ENCODE peak calls at places on chromosomes 3 and 15, in ten cellular contexts. R is A549, V is GM20000, Q is thoracic aorta, J is cardiac fibroblast, F is foreskin fibroblast, A is neural crest cell, K is right lobe of liver, E is HCT116, C is hepatocyte. S is an unnamed sample.

GRCh38 chr3:136197159-136197715 is 1.1 kb upstream of the MSL2 start:
- DNase-seq in R (no peak), V (no peak), Q (no peak), J (no peak), F (no peak), A (no peak), K (no peak), E (no peak), C (no peak), S (no peak)

GRCh38 chr3:61080737-61081445 is 170.4 kb downstream of the FHIT start:
- DNase-seq in R (no peak), V (no peak), Q (no peak), J (no peak), F (no peak), A (no peak), K (no peak), E (no peak), C (no peak), S (no peak)

GRCh38 chr3:173043757-173044156 is 97.3 kb downstream of the SPATA16 start:
- DNase-seq in R (no peak), V (no peak), Q (no peak), J (no peak), F (no peak), A (no peak), K (no peak), E (no peak), C (no peak), S (no peak)

GRCh38 chr3:125643127-125643526 is 47.8 kb upstream of the OSBPL11 start:
- DNase-seq in R (no peak), V (no peak), Q (no peak), J (no peak), F (no peak), A (no peak), K (no peak), E (no peak), C (no peak), S (no peak)

GRCh38 chr3:169466990-169467389 is 196.5 kb downstream of the MECOM start:
- DNase-seq in R (no peak), V (no peak), Q (no peak), J (no peak), F (no peak), A (no peak), K (no peak), E (no peak), C (no peak), S (no peak)

GRCh38 chr15:25171111-25171811 is 216.5 kb downstream of the SNRPN start:
- DNase-seq in R (no peak), V (no peak), Q (no peak), J (no peak), F (no peak), A (no peak), K (peak), E (no peak), C (peak), S (peak)

GRCh38 chr15:96037584-96037983 is 292.9 kb upstream of the NR2F2 start:
- DNase-seq in R (no peak), V (no peak), Q (no peak), J (no peak), F (no peak), A (no peak), K (no peak), E (no peak), C (no peak), S (no peak)

GRCh38 chr3:196790636-196791035 is 51.0 kb downstream of the PAK2 start:
- DNase-seq in R (no peak), V (no peak), Q (no peak), J (no peak), F (no peak), A (no peak), K (no peak), E (no peak), C (no peak), S (no peak)

GRCh38 chr3:24156466-24156865 is 211.4 kb downstream of the NR1D2 start:
- DNase-seq in R (peak), V (no peak), Q (no peak), J (peak), F (peak), A (no peak), K (no peak), E (peak), C (no peak), S (no peak)

GRCh38 chr15:58931985-58932384 is 1.5 kb downstream of the SLTM start:
- DNase-seq in R (peak), V (peak), Q (no peak), J (peak), F (peak), A (no peak), K (no peak), E (no peak), C (peak), S (no peak)

GRCh38 chr15:100141304-100142080 is 200.3 kb downstream of the ADAMTS17 start:
- DNase-seq in R (no peak), V (no peak), Q (no peak), J (no peak), F (no peak), A (no peak), K (no peak), E (no peak), C (no peak), S (no peak)

GRCh38 chr15:64837502-64837901 is 4.2 kb upstream of the PLEKHO2 start:
- DNase-seq in R (no peak), V (no peak), Q (no peak), J (no peak), F (no peak), A (no peak), K (no peak), E (no peak), C (no peak), S (no peak)

GRCh38 chr3:48399387-48400172 is 27.6 kb downstream of the FBXW12 start:
- DNase-seq in R (no peak), V (peak), Q (no peak), J (no peak), F (no peak), A (no peak), K (no peak), E (no peak), C (peak), S (no peak)

GRCh38 chr15:51917493-51917892 is 54.1 kb downstream of the LEO1 start:
- DNase-seq in R (peak), V (no peak), Q (no peak), J (peak), F (no peak), A (no peak), K (no peak), E (peak), C (peak), S (peak)

GRCh38 chr3:36679384-36680200 is 84.8 kb downstream of the DCLK3 start:
- DNase-seq in R (peak), V (no peak), Q (no peak), J (peak), F (peak), A (no peak), K (no peak), E (peak), C (no peak), S (no peak)

GRCh38 chr3:155202626-155203025 is 90.9 kb downstream of the STRIT1 start:
- DNase-seq in R (no peak), V (no peak), Q (no peak), J (peak), F (peak), A (no peak), K (no peak), E (no peak), C (no peak), S (no peak)

GRCh38 chr3:182389041-182389815 is 404.1 kb upstream of the ATP11B start:
- DNase-seq in R (no peak), V (no peak), Q (no peak), J (no peak), F (no peak), A (no peak), K (no peak), E (peak), C (peak), S (no peak)

GRCh38 chr3:118550122-118550521 is 484.5 kb downstream of the IGSF11 start:
- DNase-seq in R (no peak), V (no peak), Q (no peak), J (no peak), F (no peak), A (no peak), K (no peak), E (no peak), C (no peak), S (peak)

GRCh38 chr15:63971427-63971805 is 74.9 kb downstream of the DAPK2 start:
- DNase-seq in R (no peak), V (peak), Q (no peak), J (no peak), F (no peak), A (no peak), K (no peak), E (no peak), C (no peak), S (no peak)

GRCh38 chr3:188734395-188734794 is 437.4 kb upstream of the TPRG1 start:
- DNase-seq in R (no peak), V (no peak), Q (no peak), J (no peak), F (no peak), A (no peak), K (no peak), E (no peak), C (no peak), S (no peak)

GRCh38 chr3:26847675-26848074 is 225.1 kb downstream of the LRRC3B start:
- DNase-seq in R (no peak), V (no peak), Q (no peak), J (no peak), F (no peak), A (no peak), K (no peak), E (no peak), C (no peak), S (no peak)

GRCh38 chr15:65245096-65245849 is 34.0 kb upstream of the CILP start:
- DNase-seq in R (no peak), V (no peak), Q (no peak), J (peak), F (peak), A (no peak), K (no peak), E (no peak), C (peak), S (no peak)

GRCh38 chr15:73346735-73347312 is 21.9 kb downstream of the HCN4 start:
- DNase-seq in R (peak), V (peak), Q (no peak), J (peak), F (peak), A (peak), K (peak), E (peak), C (peak), S (peak)

GRCh38 chr3:10350324-10350985 is 29.5 kb upstream of the SEC13 start:
- DNase-seq in R (no peak), V (no peak), Q (no peak), J (no peak), F (no peak), A (no peak), K (peak), E (no peak), C (no peak), S (no peak)

GRCh38 chr3:120461416-120461815 is 10.6 kb upstream of the FSTL1 start:
- DNase-seq in R (no peak), V (no peak), Q (no peak), J (peak), F (no peak), A (no peak), K (no peak), E (no peak), C (no peak), S (no peak)

GRCh38 chr3:115148142-115148790 is 1.2 kb upstream of the ZBTB20 start:
- DNase-seq in R (peak), V (no peak), Q (no peak), J (no peak), F (peak), A (no peak), K (no peak), E (no peak), C (no peak), S (no peak)

GRCh38 chr15:32818758-32819405 is 101.1 kb downstream of the GREM1 start:
- DNase-seq in R (no peak), V (no peak), Q (no peak), J (peak), F (no peak), A (no peak), K (no peak), E (no peak), C (peak), S (no peak)

GRCh38 chr3:32951410-32951811 is at the start of gene CCR4:
- DNase-seq in R (no peak), V (no peak), Q (no peak), J (peak), F (no peak), A (no peak), K (no peak), E (no peak), C (no peak), S (no peak)

GRCh38 chr3:152147748-152148147 is 121.0 kb upstream of the MBNL1 start:
- DNase-seq in R (no peak), V (peak), Q (no peak), J (no peak), F (no peak), A (no peak), K (no peak), E (no peak), C (no peak), S (no peak)

GRCh38 chr15:51121118-51121517 is 26.4 kb upstream of the TNFAIP8L3 start:
- DNase-seq in R (peak), V (no peak), Q (peak), J (peak), F (peak), A (no peak), K (no peak), E (peak), C (peak), S (no peak)

GRCh38 chr3:140597364-140597763 is 80.5 kb upstream of the TRIM42 start:
- DNase-seq in R (no peak), V (no peak), Q (no peak), J (no peak), F (no peak), A (no peak), K (no peak), E (no peak), C (no peak), S (no peak)

GRCh38 chr15:100705065-100705464 is 102.7 kb downstream of the ASB7 start:
- DNase-seq in R (no peak), V (no peak), Q (no peak), J (no peak), F (no peak), A (no peak), K (no peak), E (no peak), C (no peak), S (no peak)

GRCh38 chr3:136239094-136239493 is 11.0 kb upstream of the PCCB start:
- DNase-seq in R (no peak), V (no peak), Q (no peak), J (no peak), F (no peak), A (no peak), K (no peak), E (no peak), C (no peak), S (no peak)

GRCh38 chr3:14757153-14757700 is 61.5 kb upstream of the FGD5 start:
- DNase-seq in R (no peak), V (no peak), Q (no peak), J (no peak), F (no peak), A (no peak), K (no peak), E (no peak), C (no peak), S (no peak)

GRCh38 chr15:90184786-90185704 is 16.1 kb upstream of the SEMA4B start:
- DNase-seq in R (peak), V (peak), Q (no peak), J (peak), F (peak), A (peak), K (peak), E (no peak), C (peak), S (peak)

GRCh38 chr3:137263982-137264777 is 306.4 kb downstream of the IL20RB start:
- DNase-seq in R (no peak), V (no peak), Q (no peak), J (no peak), F (no peak), A (no peak), K (no peak), E (no peak), C (peak), S (no peak)

GRCh38 chr15:51312132-51312531 is 26.3 kb downstream of the CYP19A1 start:
- DNase-seq in R (no peak), V (no peak), Q (no peak), J (peak), F (peak), A (no peak), K (no peak), E (no peak), C (peak), S (no peak)

GRCh38 chr3:196989721-196990262 is 21.2 kb upstream of the PIGZ start:
- DNase-seq in R (no peak), V (no peak), Q (no peak), J (no peak), F (no peak), A (no peak), K (peak), E (no peak), C (no peak), S (no peak)

GRCh38 chr15:39573844-39574243 is 7.0 kb upstream of the THBS1 start:
- DNase-seq in R (no peak), V (no peak), Q (no peak), J (no peak), F (no peak), A (no peak), K (no peak), E (no peak), C (no peak), S (no peak)
- TF ChIP-seq CTCF in R (no peak), V (no peak), Q (no peak), J (no peak), F (no peak), A (no peak), K (no peak), E (no peak), C (no peak), S (no peak)

GRCh38 chr15:29568840-29569532 is 253.3 kb downstream of the TJP1 start:
- DNase-seq in R (peak), V (no peak), Q (no peak), J (peak), F (no peak), A (no peak), K (no peak), E (peak), C (peak), S (peak)
- TF ChIP-seq CTCF in R (peak), V (no peak), Q (no peak), J (no peak), F (no peak), A (peak), K (no peak), E (peak), C (peak), S (no peak)

DNA sequence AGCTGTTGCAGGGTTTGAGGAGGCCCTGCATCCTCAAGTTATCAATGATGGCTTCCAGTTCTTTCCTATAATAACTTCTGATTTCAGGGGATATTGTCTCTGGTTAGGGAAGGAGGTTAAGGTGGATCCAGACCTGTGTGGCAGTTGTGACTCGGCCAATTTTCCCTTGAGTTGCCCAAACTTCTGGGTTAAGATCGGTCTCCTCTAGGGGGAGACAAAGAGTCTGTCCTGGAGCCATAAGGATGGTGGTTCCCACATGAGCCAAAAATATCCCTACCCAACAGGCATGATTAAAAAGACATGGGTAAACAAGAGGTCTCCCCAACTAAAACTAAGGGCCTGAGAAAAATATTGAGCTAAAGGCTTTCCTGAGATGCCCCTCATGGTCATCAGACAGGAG is 227.5 kb upstream of the MDFIC2 start:
- DNase-seq in R (peak), V (no peak), Q (no peak), J (peak), F (no peak), A (no peak), K (no peak), E (no peak), C (no peak), S (no peak)
- TF ChIP-seq CTCF in R (no peak), V (no peak), Q (no peak), J (no peak), F (no peak), A (peak), K (no peak), E (peak), C (no peak), S (no peak)

GRCh38 chr3:49428697-49429100 is 425 bp downstream of the NICN1 start:
- DNase-seq in R (no peak), V (no peak), Q (no peak), J (no peak), F (no peak), A (no peak), K (no peak), E (no peak), C (no peak), S (no peak)
- TF ChIP-seq CTCF in R (no peak), V (no peak), Q (no peak), J (no peak), F (no peak), A (peak), K (no peak), E (no peak), C (no peak), S (no peak)

DNA sequence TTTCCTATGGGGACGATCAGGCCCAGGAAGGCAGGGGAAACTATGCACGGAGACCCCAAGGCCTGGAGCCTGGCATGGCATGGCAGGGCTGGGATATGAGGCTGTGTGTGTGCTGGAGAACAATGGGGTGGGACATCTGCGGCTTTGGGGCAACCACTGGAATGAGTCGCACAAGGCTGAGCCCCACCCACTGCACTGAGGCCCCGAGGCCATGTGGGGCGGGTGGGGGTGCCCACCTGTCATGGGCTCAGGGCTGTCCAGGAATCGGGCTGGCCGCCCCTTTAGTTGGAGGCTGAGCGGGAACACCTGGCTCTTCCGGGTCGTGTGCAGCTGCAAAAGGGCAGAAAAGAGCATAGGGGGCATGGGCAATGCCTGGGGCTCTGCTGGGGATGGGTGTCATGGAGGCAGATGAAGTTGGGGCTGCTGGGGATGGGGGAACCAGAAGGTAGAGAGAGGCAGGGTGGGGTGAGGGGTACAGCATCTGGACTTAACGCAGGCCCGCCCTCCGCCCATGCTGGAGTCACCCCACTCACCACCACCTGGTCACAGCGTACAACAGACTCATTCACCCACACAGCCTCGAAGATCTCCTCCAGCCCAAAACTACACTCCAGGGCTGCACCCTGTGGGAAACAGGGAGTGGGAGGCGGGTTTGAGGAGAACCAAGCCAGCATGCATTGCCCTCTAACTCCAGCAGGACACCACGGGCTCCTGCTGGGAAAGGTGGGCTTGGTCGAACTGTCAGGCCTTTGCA is 31.1 kb downstream of the PLXND1 start:
- DNase-seq in R (no peak), V (no peak), Q (no peak), J (no peak), F (no peak), A (no peak), K (no peak), E (no peak), C (no peak), S (no peak)
- TF ChIP-seq CTCF in R (no peak), V (no peak), Q (no peak), J (no peak), F (no peak), A (no peak), K (no peak), E (no peak), C (no peak), S (no peak)

GRCh38 chr15:61621146-61621545 is 392.0 kb upstream of the RORA start:
- DNase-seq in R (peak), V (peak), Q (no peak), J (peak), F (no peak), A (peak), K (peak), E (no peak), C (peak), S (peak)
- TF ChIP-seq CTCF in R (peak), V (peak), Q (no peak), J (peak), F (peak), A (peak), K (peak), E (peak), C (peak), S (peak)

GRCh38 chr3:159982442-159982841 is 6.2 kb upstream of the IL12A start:
- DNase-seq in R (no peak), V (no peak), Q (no peak), J (no peak), F (no peak), A (no peak), K (no peak), E (no peak), C (no peak), S (no peak)
- TF ChIP-seq CTCF in R (no peak), V (no peak), Q (no peak), J (no peak), F (no peak), A (no peak), K (no peak), E (peak), C (no peak), S (no peak)

GRCh38 chr3:97884724-97885123 is 62.9 kb downstream of the CRYBG3 start:
- DNase-seq in R (no peak), V (no peak), Q (no peak), J (no peak), F (no peak), A (no peak), K (no peak), E (no peak), C (no peak), S (no peak)

GRCh38 chr3:97895216-97895615 is 73.4 kb downstream of the CRYBG3 start:
- DNase-seq in R (no peak), V (peak), Q (no peak), J (no peak), F (no peak), A (no peak), K (no peak), E (no peak), C (no peak), S (no peak)

GRCh38 chr3:97885931-97886824 is 64.4 kb downstream of the CRYBG3 start:
- DNase-seq in R (no peak), V (no peak), Q (no peak), J (no peak), F (no peak), A (no peak), K (no peak), E (no peak), C (no peak), S (no peak)

GRCh38 chr3:97892852-97893251 is 71.0 kb downstream of the CRYBG3 start:
- DNase-seq in R (no peak), V (no peak), Q (no peak), J (no peak), F (no peak), A (no peak), K (no peak), E (no peak), C (no peak), S (no peak)

GRCh38 chr3:97889814-97890213 is 68.0 kb downstream of the CRYBG3 start:
- DNase-seq in R (no peak), V (no peak), Q (no peak), J (no peak), F (no peak), A (no peak), K (no peak), E (no peak), C (no peak), S (no peak)
- TF ChIP-seq CTCF in R (no peak), V (no peak), Q (no peak), J (no peak), F (no peak), A (no peak), K (no peak), E (no peak), C (no peak), S (no peak)